ENCODE peak calls at places on chromosomes 6 and 20, in eight cellular contexts. One of them, this sample, is unnamed.

GRCh38 chr6:136920858-136921520 is 1.1 kb upstream of the SLC35D3 start:
- DNase-seq in PC-3: no peak
- DNase-seq in right atrium auricular region: no peak
- DNase-seq in ascending aorta: no peak
- DNase-seq in right lobe of liver: no peak
- DNase-seq in fibroblast of the aortic adventitia: peak; percentile 15
- DNase-seq in bronchial epithelial cell: peak; percentile 5
- DNase-seq in CD8-positive, alpha-beta T cell: no peak
- DNase-seq in this sample: peak; percentile 51

GRCh38 chr6:150685860-150686259 is 86.2 kb downstream of the PLEKHG1 start:
- DNase-seq in PC-3: peak; percentile 64
- DNase-seq in right atrium auricular region: no peak
- DNase-seq in ascending aorta: no peak
- DNase-seq in right lobe of liver: no peak
- DNase-seq in fibroblast of the aortic adventitia: no peak
- DNase-seq in bronchial epithelial cell: peak; percentile 70
- DNase-seq in CD8-positive, alpha-beta T cell: peak; percentile 9
- DNase-seq in this sample: peak; percentile 54

GRCh38 chr20:62088258-62089127 is 22.8 kb upstream of the TAF4 start:
- DNase-seq in PC-3: peak; percentile 98
- DNase-seq in right atrium auricular region: no peak
- DNase-seq in ascending aorta: no peak
- DNase-seq in right lobe of liver: no peak
- DNase-seq in fibroblast of the aortic adventitia: peak; percentile 62
- DNase-seq in bronchial epithelial cell: peak; percentile 97
- DNase-seq in CD8-positive, alpha-beta T cell: no peak
- DNase-seq in this sample: no peak

GRCh38 chr6:17666646-17667045 is 40.1 kb downstream of the NUP153 start:
- DNase-seq in PC-3: no peak
- DNase-seq in right atrium auricular region: no peak
- DNase-seq in ascending aorta: no peak
- DNase-seq in right lobe of liver: no peak
- DNase-seq in fibroblast of the aortic adventitia: no peak
- DNase-seq in bronchial epithelial cell: no peak
- DNase-seq in CD8-positive, alpha-beta T cell: no peak
- DNase-seq in this sample: no peak

GRCh38 chr6:163688971-163689370 is 274.5 kb downstream of the QKI start:
- DNase-seq in PC-3: no peak
- DNase-seq in right atrium auricular region: no peak
- DNase-seq in ascending aorta: no peak
- DNase-seq in right lobe of liver: no peak
- DNase-seq in fibroblast of the aortic adventitia: no peak
- DNase-seq in bronchial epithelial cell: peak; percentile 15
- DNase-seq in CD8-positive, alpha-beta T cell: no peak
- DNase-seq in this sample: no peak

GRCh38 chr6:43107344-43108062 is 31.4 kb downstream of the PTK7 start:
- DNase-seq in PC-3: no peak
- DNase-seq in right atrium auricular region: no peak
- DNase-seq in ascending aorta: no peak
- DNase-seq in right lobe of liver: no peak
- DNase-seq in fibroblast of the aortic adventitia: no peak
- DNase-seq in bronchial epithelial cell: no peak
- DNase-seq in CD8-positive, alpha-beta T cell: no peak
- DNase-seq in this sample: no peak

GRCh38 chr20:24507182-24507853 is 37.9 kb downstream of the SYNDIG1 start:
- DNase-seq in PC-3: no peak
- DNase-seq in right atrium auricular region: no peak
- DNase-seq in ascending aorta: no peak
- DNase-seq in right lobe of liver: no peak
- DNase-seq in fibroblast of the aortic adventitia: peak; percentile 41
- DNase-seq in bronchial epithelial cell: peak; percentile 27
- DNase-seq in CD8-positive, alpha-beta T cell: no peak
- DNase-seq in this sample: no peak

GRCh38 chr6:146154197-146154596 is 125.3 kb downstream of the GRM1 start:
- DNase-seq in PC-3: no peak
- DNase-seq in right atrium auricular region: no peak
- DNase-seq in ascending aorta: no peak
- DNase-seq in right lobe of liver: no peak
- DNase-seq in fibroblast of the aortic adventitia: no peak
- DNase-seq in bronchial epithelial cell: peak; percentile 25
- DNase-seq in CD8-positive, alpha-beta T cell: no peak
- DNase-seq in this sample: no peak

GRCh38 chr6:15322781-15323536 is 77.1 kb downstream of the JARID2 start:
- DNase-seq in PC-3: peak; percentile 69
- DNase-seq in right atrium auricular region: no peak
- DNase-seq in ascending aorta: no peak
- DNase-seq in right lobe of liver: no peak
- DNase-seq in fibroblast of the aortic adventitia: peak; percentile 42
- DNase-seq in bronchial epithelial cell: peak; percentile 85
- DNase-seq in CD8-positive, alpha-beta T cell: no peak
- DNase-seq in this sample: no peak

GRCh38 chr6:143034689-143035334 is 25.9 kb upstream of the AIG1 start:
- DNase-seq in PC-3: peak; percentile 32
- DNase-seq in right atrium auricular region: no peak
- DNase-seq in ascending aorta: no peak
- DNase-seq in right lobe of liver: no peak
- DNase-seq in fibroblast of the aortic adventitia: no peak
- DNase-seq in bronchial epithelial cell: peak; percentile 37
- DNase-seq in CD8-positive, alpha-beta T cell: no peak
- DNase-seq in this sample: no peak

GRCh38 chr20:52791091-52791490 is 181.1 kb upstream of the TSHZ2 start:
- DNase-seq in PC-3: no peak
- DNase-seq in right atrium auricular region: no peak
- DNase-seq in ascending aorta: no peak
- DNase-seq in right lobe of liver: no peak
- DNase-seq in fibroblast of the aortic adventitia: no peak
- DNase-seq in bronchial epithelial cell: no peak
- DNase-seq in CD8-positive, alpha-beta T cell: no peak
- DNase-seq in this sample: no peak

GRCh38 chr6:16635810-16636602 is 125.3 kb downstream of the ATXN1 start:
- DNase-seq in PC-3: peak; percentile 91
- DNase-seq in right atrium auricular region: no peak
- DNase-seq in ascending aorta: no peak
- DNase-seq in right lobe of liver: no peak
- DNase-seq in fibroblast of the aortic adventitia: peak; percentile 32
- DNase-seq in bronchial epithelial cell: peak; percentile 12
- DNase-seq in CD8-positive, alpha-beta T cell: no peak
- DNase-seq in this sample: peak; percentile 30

GRCh38 chr6:31042801-31043200 is 32.5 kb downstream of the MUC22 start:
- DNase-seq in PC-3: peak; percentile 80
- DNase-seq in right atrium auricular region: no peak
- DNase-seq in ascending aorta: no peak
- DNase-seq in right lobe of liver: peak; percentile 59
- DNase-seq in fibroblast of the aortic adventitia: peak; percentile 54
- DNase-seq in bronchial epithelial cell: peak; percentile 47
- DNase-seq in CD8-positive, alpha-beta T cell: peak; percentile 4
- DNase-seq in this sample: no peak

GRCh38 chr20:17688965-17689364 is 6.9 kb upstream of the RRBP1 start:
- DNase-seq in PC-3: no peak
- DNase-seq in right atrium auricular region: no peak
- DNase-seq in ascending aorta: no peak
- DNase-seq in right lobe of liver: no peak
- DNase-seq in fibroblast of the aortic adventitia: no peak
- DNase-seq in bronchial epithelial cell: peak; percentile 9
- DNase-seq in CD8-positive, alpha-beta T cell: no peak
- DNase-seq in this sample: no peak

GRCh38 chr6:145629478-145629877 is 105.8 kb downstream of the EPM2A start:
- DNase-seq in PC-3: no peak
- DNase-seq in right atrium auricular region: no peak
- DNase-seq in ascending aorta: no peak
- DNase-seq in right lobe of liver: no peak
- DNase-seq in fibroblast of the aortic adventitia: no peak
- DNase-seq in bronchial epithelial cell: no peak
- DNase-seq in CD8-positive, alpha-beta T cell: no peak
- DNase-seq in this sample: no peak

GRCh38 chr6:167985911-167986595 is 11.4 kb upstream of the KIF25 start:
- DNase-seq in PC-3: no peak
- DNase-seq in right atrium auricular region: no peak
- DNase-seq in ascending aorta: no peak
- DNase-seq in right lobe of liver: no peak
- DNase-seq in fibroblast of the aortic adventitia: no peak
- DNase-seq in bronchial epithelial cell: no peak
- DNase-seq in CD8-positive, alpha-beta T cell: no peak
- DNase-seq in this sample: no peak

GRCh38 chr6:166008441-166009369 is 158.9 kb downstream of the TBXT start:
- DNase-seq in PC-3: no peak
- DNase-seq in right atrium auricular region: no peak
- DNase-seq in ascending aorta: no peak
- DNase-seq in right lobe of liver: no peak
- DNase-seq in fibroblast of the aortic adventitia: peak; percentile 79
- DNase-seq in bronchial epithelial cell: no peak
- DNase-seq in CD8-positive, alpha-beta T cell: no peak
- DNase-seq in this sample: no peak

GRCh38 chr6:144266091-144266649 is 19.0 kb upstream of the UTRN start:
- DNase-seq in PC-3: peak; percentile 97
- DNase-seq in right atrium auricular region: peak; percentile 64
- DNase-seq in ascending aorta: peak; percentile 76
- DNase-seq in right lobe of liver: no peak
- DNase-seq in fibroblast of the aortic adventitia: peak; percentile 92
- DNase-seq in bronchial epithelial cell: peak; percentile 92
- DNase-seq in CD8-positive, alpha-beta T cell: no peak
- DNase-seq in this sample: no peak

GRCh38 chr20:8089668-8090067 is 42.4 kb upstream of the PLCB1 start:
- DNase-seq in PC-3: no peak
- DNase-seq in right atrium auricular region: no peak
- DNase-seq in ascending aorta: no peak
- DNase-seq in right lobe of liver: no peak
- DNase-seq in fibroblast of the aortic adventitia: no peak
- DNase-seq in bronchial epithelial cell: no peak
- DNase-seq in CD8-positive, alpha-beta T cell: no peak
- DNase-seq in this sample: no peak

GRCh38 chr20:51661609-51662178 is 106.5 kb downstream of the ATP9A start:
- DNase-seq in PC-3: peak; percentile 99
- DNase-seq in right atrium auricular region: no peak
- DNase-seq in ascending aorta: no peak
- DNase-seq in right lobe of liver: no peak
- DNase-seq in fibroblast of the aortic adventitia: peak; percentile 52
- DNase-seq in bronchial epithelial cell: peak; percentile 90
- DNase-seq in CD8-positive, alpha-beta T cell: peak; percentile 6
- DNase-seq in this sample: peak; percentile 56

GRCh38 chr6:19035454-19035853 is 648.3 kb downstream of the RNF144B start:
- DNase-seq in PC-3: no peak
- DNase-seq in right atrium auricular region: no peak
- DNase-seq in ascending aorta: no peak
- DNase-seq in right lobe of liver: no peak
- DNase-seq in fibroblast of the aortic adventitia: no peak
- DNase-seq in bronchial epithelial cell: no peak
- DNase-seq in CD8-positive, alpha-beta T cell: no peak
- DNase-seq in this sample: no peak

DNA sequence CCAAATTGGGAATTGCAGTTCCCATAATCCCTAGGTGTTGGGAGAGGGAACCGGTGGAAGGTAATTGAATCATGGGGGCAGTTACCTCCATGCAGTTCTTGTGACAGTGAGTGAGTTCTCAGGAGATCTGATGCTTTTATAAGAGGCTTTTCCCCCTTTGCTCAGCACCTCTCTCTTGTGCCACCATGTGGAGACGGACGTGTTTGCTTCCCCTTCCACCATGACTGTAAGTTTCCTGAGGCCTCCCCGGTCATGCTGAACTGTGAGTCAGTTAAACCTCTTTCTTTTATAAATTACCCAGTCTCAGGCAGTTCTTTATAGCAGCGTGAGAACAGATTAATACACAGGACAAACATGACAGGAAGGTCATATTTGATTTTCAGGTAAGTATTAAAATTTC is 25.3 kb upstream of the HECA start:
- DNase-seq in PC-3: peak; percentile 43
- DNase-seq in right atrium auricular region: no peak
- DNase-seq in ascending aorta: no peak
- DNase-seq in right lobe of liver: no peak
- DNase-seq in fibroblast of the aortic adventitia: peak; percentile 27
- DNase-seq in bronchial epithelial cell: no peak
- DNase-seq in CD8-positive, alpha-beta T cell: no peak
- DNase-seq in this sample: no peak
- TF ChIP-seq CTCF in PC-3: peak; percentile 43
- TF ChIP-seq CTCF in right atrium auricular region: peak; percentile 26
- TF ChIP-seq CTCF in ascending aorta: no peak
- TF ChIP-seq CTCF in right lobe of liver: peak; percentile 33
- TF ChIP-seq CTCF in fibroblast of the aortic adventitia: peak; percentile 8
- TF ChIP-seq CTCF in bronchial epithelial cell: no peak
- TF ChIP-seq CTCF in CD8-positive, alpha-beta T cell: peak; percentile 28
- TF ChIP-seq CTCF in this sample: peak; percentile 64

GRCh38 chr6:153563001-153563400 is 431.9 kb upstream of the RGS17 start:
- DNase-seq in PC-3: peak; percentile 24
- DNase-seq in right atrium auricular region: no peak
- DNase-seq in ascending aorta: no peak
- DNase-seq in right lobe of liver: no peak
- DNase-seq in fibroblast of the aortic adventitia: no peak
- DNase-seq in bronchial epithelial cell: no peak
- DNase-seq in CD8-positive, alpha-beta T cell: no peak
- DNase-seq in this sample: no peak
- TF ChIP-seq CTCF in PC-3: no peak
- TF ChIP-seq CTCF in right atrium auricular region: no peak
- TF ChIP-seq CTCF in ascending aorta: no peak
- TF ChIP-seq CTCF in right lobe of liver: no peak
- TF ChIP-seq CTCF in fibroblast of the aortic adventitia: no peak
- TF ChIP-seq CTCF in bronchial epithelial cell: no peak
- TF ChIP-seq CTCF in CD8-positive, alpha-beta T cell: no peak
- TF ChIP-seq CTCF in this sample: no peak

GRCh38 chr6:13328076-13328874 is at the start of gene TBC1D7:
- DNase-seq in PC-3: peak; percentile 89
- DNase-seq in right atrium auricular region: peak; percentile 94
- DNase-seq in ascending aorta: peak; percentile 97
- DNase-seq in right lobe of liver: peak; percentile 95
- DNase-seq in fibroblast of the aortic adventitia: peak; percentile 90
- DNase-seq in bronchial epithelial cell: peak; percentile 75
- DNase-seq in CD8-positive, alpha-beta T cell: peak; percentile 91
- DNase-seq in this sample: peak; percentile 92
- TF ChIP-seq CTCF in PC-3: peak; percentile 25
- TF ChIP-seq CTCF in right atrium auricular region: no peak
- TF ChIP-seq CTCF in ascending aorta: peak; percentile 35
- TF ChIP-seq CTCF in right lobe of liver: peak; percentile 18
- TF ChIP-seq CTCF in fibroblast of the aortic adventitia: peak; percentile 24
- TF ChIP-seq CTCF in bronchial epithelial cell: peak; percentile 33
- TF ChIP-seq CTCF in CD8-positive, alpha-beta T cell: no peak
- TF ChIP-seq CTCF in this sample: no peak

DNA sequence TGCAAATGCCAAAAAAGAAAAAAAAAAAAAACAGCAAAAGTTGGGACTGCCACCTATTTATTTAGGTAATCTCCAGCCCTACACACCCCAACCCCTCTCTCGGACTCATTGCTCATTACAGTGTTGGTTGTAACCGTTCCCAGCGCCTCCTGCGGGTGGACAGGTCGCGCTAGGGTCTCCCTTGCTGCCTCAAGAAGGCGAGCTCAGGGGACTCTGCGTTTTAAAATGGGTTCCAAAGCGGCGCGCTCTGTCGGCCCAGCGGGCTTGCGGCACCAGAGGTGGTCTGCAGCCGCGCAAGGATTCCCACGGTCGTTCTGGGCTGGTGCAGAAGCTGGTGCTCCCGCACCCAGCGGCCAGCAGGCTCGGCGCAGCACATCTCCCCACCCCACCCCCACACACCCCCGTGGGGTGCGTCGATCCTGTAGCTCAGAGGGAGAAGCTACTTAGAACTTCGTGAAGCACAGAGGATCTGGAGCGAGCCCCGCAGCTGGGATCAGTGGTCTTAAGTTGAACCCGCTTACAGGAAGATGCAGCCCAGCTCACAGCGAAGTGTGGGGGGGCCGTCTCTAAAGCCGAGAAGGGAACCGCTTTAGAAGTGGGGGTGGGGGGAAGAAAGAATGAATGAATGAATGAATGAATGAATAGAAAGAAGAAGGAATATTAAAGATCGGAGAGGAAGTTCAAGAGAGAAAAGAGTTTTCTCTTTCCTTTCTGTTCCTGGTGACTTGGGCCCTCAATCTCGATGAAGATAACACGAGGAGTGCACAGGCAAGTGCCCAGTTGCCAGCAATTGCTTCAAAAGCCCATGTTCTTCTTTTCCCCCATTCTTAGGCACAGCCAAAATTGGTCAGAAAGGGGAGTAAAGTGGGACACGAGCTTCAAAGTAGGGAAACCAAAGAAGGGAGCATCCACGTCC is 766 bp downstream of the TFAP2A start:
- DNase-seq in PC-3: peak; percentile 69
- DNase-seq in right atrium auricular region: no peak
- DNase-seq in ascending aorta: no peak
- DNase-seq in right lobe of liver: no peak
- DNase-seq in fibroblast of the aortic adventitia: no peak
- DNase-seq in bronchial epithelial cell: peak; percentile 72
- DNase-seq in CD8-positive, alpha-beta T cell: no peak
- DNase-seq in this sample: no peak
- TF ChIP-seq CTCF in PC-3: peak; percentile 54
- TF ChIP-seq CTCF in right atrium auricular region: no peak
- TF ChIP-seq CTCF in ascending aorta: no peak
- TF ChIP-seq CTCF in right lobe of liver: no peak
- TF ChIP-seq CTCF in fibroblast of the aortic adventitia: peak; percentile 33
- TF ChIP-seq CTCF in bronchial epithelial cell: peak; percentile 63
- TF ChIP-seq CTCF in CD8-positive, alpha-beta T cell: no peak
- TF ChIP-seq CTCF in this sample: no peak